ENCODE peak calls at places on chromosomes 3 and 15, in seven cellular contexts. B is prostate gland, I is HCT116, N is PC-3, Z is NCI-H1930, C is head of caudate nucleus, K is caudate nucleus. G is an unnamed sample.

GRCh38 chr3:98034486-98034885 is 629 bp downstream of the GABRR3 start:
- DNase-seq in N (no peak), B (no peak), Z (no peak), K (no peak), I (no peak), C (no peak), G (no peak)

GRCh38 chr15:34621675-34622074 is 38.2 kb upstream of the GOLGA8B start:
- DNase-seq in N (peak), Z (no peak), B (no peak), C (no peak), I (peak), K (peak), G (no peak)

GRCh38 chr15:89704411-89704810 is 13.8 kb downstream of the WDR93 start:
- DNase-seq in N (no peak), C (no peak), K (no peak), I (no peak), Z (no peak), B (no peak), G (no peak)

GRCh38 chr3:8517490-8517889 is 15.9 kb downstream of the LMCD1 start:
- DNase-seq in K (no peak), N (peak), B (no peak), Z (no peak), C (no peak), I (no peak), G (no peak)

GRCh38 chr15:36331531-36332275 is 247.7 kb upstream of the CDIN1 start:
- DNase-seq in K (no peak), N (no peak), Z (no peak), B (no peak), I (no peak), C (no peak), G (no peak)

GRCh38 chr3:141477224-141477623 is 9.6 kb upstream of the RASA2 start:
- DNase-seq in N (peak), K (no peak), I (no peak), B (no peak), C (no peak), Z (no peak), G (no peak)

GRCh38 chr15:41801185-41801584 is 26.7 kb upstream of the JMJD7 start:
- DNase-seq in N (no peak), B (no peak), K (no peak), C (no peak), Z (no peak), I (no peak), G (no peak)

GRCh38 chr3:48897401-48898376 is 993 bp downstream of the SLC25A20 start:
- DNase-seq in B (no peak), Z (no peak), C (no peak), K (no peak), N (peak), I (no peak), G (peak)

GRCh38 chr3:135926664-135927063 is 38.9 kb upstream of the PPP2R3A start:
- DNase-seq in I (no peak), B (no peak), K (no peak), C (no peak), Z (no peak), N (no peak), G (no peak)

GRCh38 chr15:41494190-41494921 is 682 bp downstream of the ITPKA start:
- DNase-seq in K (peak), B (no peak), I (no peak), Z (no peak), C (peak), N (peak), G (no peak)

GRCh38 chr3:164677317-164677716 is 401.0 kb downstream of the SI start:
- DNase-seq in Z (no peak), K (no peak), I (no peak), C (no peak), N (no peak), B (no peak), G (no peak)

GRCh38 chr3:148074916-148075315 is 622.8 kb upstream of the AGTR1 start:
- DNase-seq in Z (no peak), K (no peak), I (no peak), C (no peak), N (no peak), B (no peak), G (no peak)

GRCh38 chr3:36380171-36381031 is at the start of gene STAC:
- DNase-seq in I (no peak), C (no peak), N (peak), Z (no peak), B (no peak), K (no peak), G (peak)

GRCh38 chr15:71440479-71441071 is 325.3 kb downstream of the THSD4 start:
- DNase-seq in Z (no peak), I (peak), K (no peak), N (peak), C (no peak), B (no peak), G (no peak)

GRCh38 chr15:41502787-41503668 is 9.4 kb downstream of the ITPKA start:
- DNase-seq in Z (no peak), B (no peak), C (no peak), I (no peak), K (no peak), N (no peak), G (no peak)

GRCh38 chr3:188683032-188683491 is 488.7 kb upstream of the TPRG1 start:
- DNase-seq in C (no peak), B (no peak), N (peak), Z (no peak), I (no peak), K (no peak), G (no peak)

GRCh38 chr3:16550305-16550675 is 36.8 kb upstream of the RFTN1 start:
- DNase-seq in B (no peak), K (no peak), N (no peak), Z (no peak), I (no peak), C (no peak), G (no peak)

GRCh38 chr3:156795890-156796451 is 30.2 kb upstream of the LEKR1 start:
- DNase-seq in K (no peak), I (no peak), Z (no peak), B (no peak), C (no peak), N (peak), G (no peak)

GRCh38 chr3:12318758-12319621 is 30.1 kb downstream of the PPARG start:
- DNase-seq in C (no peak), K (no peak), B (no peak), N (peak), I (no peak), Z (no peak), G (no peak)

GRCh38 chr3:94303897-94304296 is 241.0 kb downstream of the NSUN3 start:
- DNase-seq in C (peak), K (peak), Z (no peak), I (no peak), B (peak), N (peak), G (no peak)

GRCh38 chr15:90101130-90101968 is 919 bp downstream of the IDH2 start:
- DNase-seq in B (peak), C (peak), Z (no peak), N (no peak), I (no peak), K (peak), G (peak)

GRCh38 chr3:155313303-155313702 is 19.8 kb upstream of the STRIT1 start:
- DNase-seq in K (no peak), C (no peak), I (no peak), B (no peak), N (peak), Z (no peak), G (no peak)

GRCh38 chr15:74730619-74731316 is 5.4 kb upstream of the CYP1A1 start:
- DNase-seq in K (no peak), Z (no peak), C (no peak), N (no peak), B (no peak), I (no peak), G (no peak)

GRCh38 chr15:74171965-74172541 is 1.5 kb upstream of the ISLR start:
- DNase-seq in K (no peak), B (no peak), C (no peak), I (no peak), N (no peak), Z (no peak), G (no peak)

GRCh38 chr3:46682156-46682555 is 11.3 kb downstream of the ALS2CL start:
- DNase-seq in B (no peak), N (no peak), Z (no peak), K (no peak), C (no peak), I (no peak), G (no peak)

GRCh38 chr3:155946178-155946577 is 75.7 kb downstream of the GMPS start:
- DNase-seq in Z (no peak), C (no peak), N (peak), K (no peak), B (no peak), I (no peak), G (no peak)

GRCh38 chr3:194275231-194275671 is 75.9 kb downstream of the CPN2 start:
- DNase-seq in I (no peak), Z (no peak), K (no peak), C (no peak), B (no peak), N (peak), G (peak)

GRCh38 chr3:194999491-194999890 is 271.5 kb downstream of the XXYLT1 start:
- DNase-seq in C (no peak), Z (no peak), K (no peak), B (no peak), I (no peak), N (no peak), G (no peak)

GRCh38 chr3:156594229-156594683 is 39.3 kb upstream of the SSR3 start:
- DNase-seq in N (no peak), K (no peak), C (no peak), I (no peak), B (no peak), Z (no peak), G (peak)

GRCh38 chr3:123067689-123068226 is 933 bp downstream of the PDIA5 start:
- DNase-seq in C (no peak), K (no peak), I (no peak), B (no peak), Z (no peak), N (peak), G (no peak)

GRCh38 chr15:40746916-40747418 is 8.1 kb downstream of the RMDN3 start:
- DNase-seq in I (no peak), Z (no peak), C (no peak), K (no peak), B (no peak), N (no peak), G (no peak)

GRCh38 chr3:28240440-28240839 is 979 bp upstream of the CMC1 start:
- DNase-seq in K (no peak), B (no peak), Z (no peak), I (no peak), N (no peak), C (no peak), G (no peak)

GRCh38 chr15:76866008-76866407 is 39.1 kb downstream of the SCAPER start:
- DNase-seq in N (no peak), Z (no peak), K (no peak), C (no peak), B (no peak), I (no peak), G (no peak)

GRCh38 chr3:149277338-149277813 is 55.7 kb upstream of the CP start:
- DNase-seq in K (no peak), Z (no peak), C (no peak), N (peak), B (peak), I (no peak), G (no peak)

GRCh38 chr15:68278345-68279217 is 1.0 kb downstream of the FEM1B start:
- DNase-seq in B (peak), K (no peak), I (no peak), C (no peak), Z (no peak), N (peak), G (peak)

GRCh38 chr3:183485585-183485984 is 57.2 kb upstream of the MCF2L2 start:
- DNase-seq in C (no peak), N (no peak), Z (no peak), B (no peak), I (no peak), K (no peak), G (no peak)

G was measured in body of pancreas.